ENCODE peak calls at places on chromosomes 1 and 21, in six cellular contexts. K is NCI-H460, O is osteocyte, Q is NCI-H1092, X is body of pancreas, Z is substantia nigra. B is an unnamed sample.
A peak's percentile ranks its signal among the peaks of the same experiment; 100 is the strongest.

GRCh38 chr1:7403265-7404045 is 367.6 kb upstream of the VAMP3 start:
- DNase-seq in K (no peak), O (peak; percentile 81), Q (no peak), X (no peak), Z (no peak), B (no peak)

GRCh38 chr1:227777646-227778045 is 37.8 kb upstream of the PRSS38 start:
- DNase-seq in K (no peak), O (no peak), Q (no peak), X (no peak), Z (no peak), B (no peak)

GRCh38 chr1:201732351-201732750 is 96.6 kb upstream of the IPO9 start:
- DNase-seq in K (no peak), O (no peak), Q (no peak), X (no peak), Z (no peak), B (no peak)

GRCh38 chr1:180811886-180812285 is 100.8 kb upstream of the KIAA1614 start:
- DNase-seq in K (no peak), O (no peak), Q (no peak), X (no peak), Z (no peak), B (no peak)

GRCh38 chr1:39892611-39893595 is 8.8 kb downstream of the MYCL start:
- DNase-seq in K (no peak), O (no peak), Q (no peak), X (peak; percentile 63), Z (no peak), B (peak; percentile 90)

GRCh38 chr21:35136586-35137254 is 87.6 kb upstream of the RUNX1 start:
- DNase-seq in K (peak; percentile 26), O (no peak), Q (no peak), X (peak; percentile 16), Z (no peak), B (no peak)

GRCh38 chr1:32334864-32335618 is 992 bp downstream of the MARCKSL1 start:
- DNase-seq in K (no peak), O (no peak), Q (peak; percentile 68), X (peak; percentile 51), Z (peak; percentile 54), B (peak; percentile 59)

GRCh38 chr1:29243023-29243862 is 6.9 kb downstream of the PTPRU start:
- DNase-seq in K (no peak), O (no peak), Q (no peak), X (no peak), Z (no peak), B (no peak)

GRCh38 chr1:3910049-3910731 is 10.1 kb upstream of the C1orf174 start:
- DNase-seq in K (no peak), O (no peak), Q (no peak), X (no peak), Z (no peak), B (no peak)

GRCh38 chr1:175885247-175885646 is 141.9 kb upstream of the TNR start:
- DNase-seq in K (no peak), O (no peak), Q (no peak), X (no peak), Z (no peak), B (no peak)

GRCh38 chr1:12593621-12594066 is 24.4 kb downstream of the DHRS3 start:
- DNase-seq in K (peak; percentile 29), O (no peak), Q (no peak), X (no peak), Z (no peak), B (no peak)

GRCh38 chr1:54489627-54490240 is 58.3 kb upstream of the ACOT11 start:
- DNase-seq in K (no peak), O (no peak), Q (no peak), X (no peak), Z (no peak), B (no peak)

GRCh38 chr1:211529453-211529852 is 37.5 kb upstream of the RD3 start:
- DNase-seq in K (no peak), O (no peak), Q (no peak), X (no peak), Z (no peak), B (no peak)

GRCh38 chr21:46596201-46596600 is 8.7 kb downstream of the S100B start:
- DNase-seq in K (no peak), O (no peak), Q (no peak), X (no peak), Z (no peak), B (no peak)

GRCh38 chr1:206633708-206634121 is 1.6 kb upstream of the DYRK3 start:
- DNase-seq in K (no peak), O (peak; percentile 10), Q (no peak), X (peak; percentile 31), Z (no peak), B (no peak)

GRCh38 chr1:220363196-220363831 is 91.1 kb upstream of the RAB3GAP2 start:
- DNase-seq in K (no peak), O (no peak), Q (no peak), X (no peak), Z (no peak), B (no peak)